ENCODE peak calls at places on chromosomes 5 and 9, in nine cellular contexts. I is cardiac fibroblast, O is transverse colon, V is fibroblast of mammary gland, B is thoracic aorta, G is adrenal gland, Q is PC-9, A is epithelial cell of proximal tubule, U is HL-60. E is an unnamed sample.

GRCh38 chr9:4077499-4078102 is 222.3 kb downstream of the GLIS3 start:
- DNase-seq in G (peak), I (peak), V (peak), O (peak), U (no peak), A (no peak), Q (peak), B (peak), E (peak)

GRCh38 chr9:13131396-13131795 is 148.1 kb downstream of the MPDZ start:
- DNase-seq in V (no peak), A (no peak), B (no peak), I (no peak), G (no peak), U (no peak), O (no peak), Q (no peak), E (no peak)

GRCh38 chr9:108746864-108747263 is 108.9 kb downstream of the ACTL7B start:
- DNase-seq in O (no peak), U (no peak), V (peak), A (peak), I (peak), B (no peak), Q (no peak), G (no peak), E (peak)

GRCh38 chr5:141398608-141399007 is 861 bp downstream of the PCDHGB5 start:
- DNase-seq in V (no peak), O (no peak), G (no peak), U (no peak), I (no peak), Q (no peak), B (no peak), A (no peak), E (no peak)

GRCh38 chr5:137605377-137605776 is 106.3 kb upstream of the SPOCK1 start:
- DNase-seq in V (peak), G (no peak), O (no peak), Q (no peak), B (no peak), I (peak), A (no peak), U (no peak), E (no peak)

GRCh38 chr9:121261107-121261460 is 6.9 kb upstream of the GSN start:
- DNase-seq in V (peak), U (no peak), G (no peak), Q (peak), B (no peak), O (no peak), A (no peak), I (peak), E (no peak)

GRCh38 chr5:108381034-108381954 is 604 bp downstream of the FBXL17 start:
- DNase-seq in O (peak), I (peak), V (peak), U (no peak), G (peak), Q (peak), A (no peak), B (peak), E (peak)

GRCh38 chr9:124779368-124780059 is 2.6 kb downstream of the OLFML2A start:
- DNase-seq in U (no peak), Q (peak), O (no peak), I (peak), V (peak), A (no peak), G (no peak), B (no peak), E (peak)

GRCh38 chr5:119267958-119268386 is 87.8 kb upstream of the TNFAIP8 start:
- DNase-seq in A (peak), V (peak), U (no peak), Q (peak), O (peak), G (peak), I (peak), B (peak), E (peak)

GRCh38 chr5:134902071-134902801 is 2.7 kb upstream of the PCBD2 start:
- DNase-seq in O (no peak), U (peak), B (no peak), Q (no peak), I (no peak), G (no peak), V (peak), A (no peak), E (no peak)

GRCh38 chr9:31574006-31574750 is 810.3 kb upstream of the ACO1 start:
- DNase-seq in B (no peak), Q (peak), V (no peak), I (peak), A (no peak), G (no peak), U (no peak), O (no peak), E (peak)

GRCh38 chr9:38700695-38701094 is 19.2 kb downstream of the FAM240B start:
- DNase-seq in O (no peak), V (peak), G (peak), B (no peak), Q (peak), A (no peak), U (no peak), I (peak), E (no peak)

GRCh38 chr5:175728885-175729828 is 71.3 kb downstream of the HRH2 start:
- DNase-seq in B (no peak), I (no peak), U (no peak), G (no peak), Q (no peak), O (no peak), V (no peak), A (no peak), E (no peak)

GRCh38 chr5:175731756-175732465 is 74.0 kb downstream of the HRH2 start:
- DNase-seq in Q (no peak), V (no peak), I (no peak), A (no peak), B (no peak), U (no peak), G (no peak), O (no peak), E (no peak)

GRCh38 chr5:175731172-175731571 is 73.3 kb downstream of the HRH2 start:
- DNase-seq in U (no peak), Q (no peak), B (no peak), V (no peak), A (no peak), I (no peak), O (no peak), G (no peak), E (no peak)

GRCh38 chr5:175728316-175728715 is 70.4 kb downstream of the HRH2 start:
- DNase-seq in V (no peak), O (no peak), Q (no peak), A (no peak), G (no peak), B (no peak), U (no peak), I (no peak), E (no peak)

DNA sequence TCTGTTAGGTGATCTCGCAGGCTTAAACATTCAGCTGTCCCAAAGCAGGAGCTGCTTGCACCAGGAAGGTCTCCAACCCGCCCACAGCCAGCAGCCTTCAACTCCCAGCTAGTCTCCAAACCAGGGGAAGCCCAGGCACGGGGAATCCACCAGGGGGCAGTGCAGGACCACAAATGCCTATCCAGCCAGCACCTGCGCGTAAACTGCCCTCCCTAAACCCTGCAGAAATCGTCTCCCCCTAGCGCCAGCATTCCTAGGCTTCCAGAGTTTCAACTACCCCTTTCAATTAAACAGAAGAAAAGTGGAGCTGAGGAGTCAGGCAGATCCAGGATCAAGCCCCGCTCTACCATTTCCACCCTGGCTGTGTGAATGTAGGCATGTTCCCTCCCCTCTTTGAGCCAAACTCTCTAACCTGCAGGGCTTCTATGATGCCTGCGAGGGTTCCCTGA is 72.0 kb downstream of the HRH2 start:
- DNase-seq in O (peak), B (peak), I (peak), V (peak), G (peak), Q (peak), A (peak), U (peak), E (peak)
- TF ChIP-seq CTCF in O (peak), B (peak), I (peak), V (peak), G (peak), Q (peak), A (peak), U (peak), E (peak)

GRCh38 chr5:68276740-68277139 is 61.2 kb downstream of the PIK3R1 start:
- DNase-seq in O (no peak), G (no peak), Q (no peak), V (no peak), I (no peak), A (no peak), U (no peak), B (no peak), E (no peak)

GRCh38 chr5:68282001-68282400 is 66.4 kb downstream of the PIK3R1 start:
- DNase-seq in U (no peak), I (no peak), A (no peak), Q (no peak), V (no peak), B (no peak), G (no peak), O (no peak), E (no peak)

GRCh38 chr5:68277427-68277826 is 61.9 kb downstream of the PIK3R1 start:
- DNase-seq in I (peak), A (no peak), Q (peak), V (peak), B (no peak), U (no peak), O (no peak), G (no peak), E (no peak)

GRCh38 chr5:68274847-68275700 is 59.5 kb downstream of the PIK3R1 start:
- DNase-seq in U (no peak), A (no peak), G (no peak), V (no peak), B (no peak), O (no peak), I (no peak), Q (no peak), E (no peak)

DNA sequence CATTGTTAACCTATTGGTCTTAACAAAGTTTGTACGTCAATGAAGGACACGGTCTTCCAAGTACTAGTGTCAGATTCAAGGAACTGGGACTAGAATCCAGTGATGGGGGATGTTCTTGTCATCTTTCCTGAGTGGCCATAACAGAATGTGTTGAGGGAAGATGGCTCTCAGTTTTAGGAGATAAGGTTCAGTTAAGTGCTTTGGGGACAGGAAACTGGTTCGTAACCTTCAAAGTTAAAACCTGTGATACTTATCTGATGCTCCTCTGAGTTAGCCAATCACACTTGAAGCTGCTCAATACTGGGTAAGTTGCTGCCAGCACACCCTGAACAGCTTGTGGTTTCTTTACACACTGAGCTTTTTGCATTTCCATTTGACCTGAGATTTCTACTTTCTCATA is 64.4 kb downstream of the PIK3R1 start:
- DNase-seq in Q (no peak), I (no peak), U (no peak), A (no peak), G (no peak), B (no peak), V (no peak), O (no peak), E (no peak)
- H3K4me3 ChIP-seq in Q (no peak), I (no peak), U (no peak), A (no peak), G (no peak), B (no peak), V (no peak), O (no peak), E (no peak)

GRCh38 chr9:99578666-99579065 is 243.0 kb upstream of the NR4A3 start:
- DNase-seq in O (no peak), G (no peak), A (no peak), B (no peak), V (no peak), Q (no peak), U (no peak), I (no peak), E (no peak)

GRCh38 chr9:99576830-99577229 is 244.9 kb upstream of the NR4A3 start:
- DNase-seq in I (no peak), Q (no peak), U (no peak), B (no peak), O (no peak), G (no peak), V (no peak), A (no peak), E (no peak)

GRCh38 chr9:99577351-99577750 is 244.3 kb upstream of the NR4A3 start:
- DNase-seq in U (no peak), G (no peak), B (no peak), I (no peak), O (no peak), V (no peak), Q (no peak), A (no peak), E (no peak)

GRCh38 chr9:99573883-99574282 is 247.8 kb upstream of the NR4A3 start:
- DNase-seq in V (no peak), G (no peak), O (no peak), Q (no peak), A (no peak), U (no peak), I (no peak), B (no peak), E (no peak)

GRCh38 chr9:99576002-99576401 is 245.7 kb upstream of the NR4A3 start:
- DNase-seq in U (no peak), G (no peak), V (no peak), I (no peak), A (no peak), Q (peak), O (no peak), B (no peak), E (no peak)
- TF ChIP-seq CTCF in U (no peak), G (no peak), V (no peak), I (no peak), A (no peak), Q (no peak), O (no peak), B (no peak), E (no peak)

DNA sequence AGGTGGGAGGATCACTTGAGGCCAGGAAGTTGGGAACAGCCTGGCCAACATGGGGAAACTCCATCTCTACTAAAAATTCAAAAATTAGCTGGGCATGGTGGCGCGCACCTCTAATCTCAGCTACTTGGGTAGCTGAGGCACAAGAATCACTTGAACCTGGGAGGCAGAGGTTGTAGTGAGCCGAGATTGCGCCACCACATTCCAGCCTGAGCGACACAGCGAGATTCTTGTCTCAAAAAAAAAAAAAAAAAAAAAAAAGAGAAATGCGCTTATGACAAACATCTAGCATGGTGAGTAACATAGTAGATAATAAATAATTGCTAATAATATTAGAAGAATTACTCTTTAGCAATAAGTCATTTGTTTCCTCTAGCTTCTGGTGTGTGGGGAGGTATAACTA is 25.9 kb downstream of the RUSC2 start:
- DNase-seq in U (no peak), I (peak), A (no peak), B (no peak), O (no peak), V (peak), Q (peak), G (no peak), E (no peak)
- H3K4me3 ChIP-seq in U (no peak), I (no peak), A (no peak), B (no peak), O (no peak), V (no peak), Q (no peak), G (no peak), E (no peak)

GRCh38 chr5:61329729-61330128 is 2.3 kb upstream of the ZSWIM6 start:
- DNase-seq in I (peak), B (no peak), O (no peak), Q (no peak), G (no peak), A (no peak), V (no peak), U (no peak), E (peak)

GRCh38 chr5:61328791-61329617 is 3.1 kb upstream of the ZSWIM6 start:
- DNase-seq in V (no peak), G (no peak), O (no peak), B (no peak), A (no peak), U (no peak), Q (no peak), I (no peak), E (no peak)

GRCh38 chr5:61330879-61331406 is 1.1 kb upstream of the ZSWIM6 start:
- DNase-seq in B (no peak), I (peak), V (peak), O (peak), G (peak), U (no peak), A (no peak), Q (peak), E (no peak)

GRCh38 chr5:61330341-61330878 is 1.6 kb upstream of the ZSWIM6 start:
- DNase-seq in U (no peak), V (peak), B (no peak), I (peak), Q (no peak), A (no peak), O (peak), G (peak), E (no peak)

GRCh38 chr5:61327761-61328753 is 4.0 kb upstream of the ZSWIM6 start:
- DNase-seq in B (no peak), O (no peak), I (peak), V (peak), U (no peak), Q (no peak), G (no peak), A (no peak), E (no peak)
- TF ChIP-seq CTCF in B (no peak), O (no peak), I (peak), V (no peak), U (no peak), Q (no peak), G (no peak), A (no peak), E (peak)

DNA sequence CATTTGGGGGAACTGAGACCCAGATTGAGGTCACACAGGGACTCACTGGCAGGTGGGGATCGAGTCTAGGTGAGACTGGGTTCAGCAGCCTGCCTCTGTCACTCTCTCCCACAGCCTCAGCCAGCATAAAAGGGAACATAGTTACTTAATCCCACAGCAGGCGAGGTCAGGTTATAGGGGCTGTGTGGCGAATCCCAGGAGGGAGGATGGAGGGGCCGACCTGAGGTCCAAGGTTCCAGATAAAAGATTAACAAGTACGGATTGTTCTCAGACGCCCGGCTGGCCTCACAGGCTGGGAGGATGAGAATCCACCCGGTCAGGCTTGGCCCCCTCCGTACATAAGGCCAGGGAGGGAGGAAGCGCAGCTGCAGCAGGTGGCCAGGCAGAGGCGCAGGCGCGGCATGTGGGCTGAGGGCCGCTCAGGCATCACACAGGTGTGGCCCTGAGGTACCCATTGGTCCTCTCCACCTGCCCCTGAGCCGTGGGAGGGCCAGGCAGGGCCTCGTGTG is 3.3 kb downstream of the SUSD3 start:
- DNase-seq in G (no peak), V (no peak), B (no peak), A (peak), O (peak), I (no peak), Q (no peak), U (no peak), E (no peak)
- H3K4me3 ChIP-seq in G (no peak), V (no peak), B (no peak), A (no peak), O (no peak), I (no peak), Q (no peak), U (no peak), E (no peak)

E was measured in retinal pigment epithelial cell.